ENCODE peak calls at places on chromosomes 12 and 14, in nine cellular contexts. O, V, M, U, W, C, X, F and Q are unnamed samples.
A peak's percentile ranks its signal among the peaks of the same experiment; 100 is the strongest.

GRCh38 chr12:62210422-62210821 is 49.8 kb upstream of the USP15 start:
- ATAC-seq in O (no peak), V (peak; percentile 50), M (peak; percentile 81), U (no peak), W (peak; percentile 71), C (peak; percentile 31), X (peak; percentile 61), F (peak; percentile 69), Q (peak; percentile 47)

GRCh38 chr14:92551066-92551841 is 37.7 kb downstream of the RIN3 start:
- ATAC-seq in O (no peak), V (no peak), M (peak; percentile 15), U (peak; percentile 69), W (peak; percentile 41), C (no peak), X (no peak), F (peak; percentile 27), Q (no peak)

GRCh38 chr12:50765325-50765911 is 1.5 kb downstream of the ATF1 start:
- ATAC-seq in O (peak; percentile 35), V (peak; percentile 45), M (peak; percentile 64), U (peak; percentile 30), W (peak; percentile 39), C (peak; percentile 31), X (peak; percentile 46), F (peak; percentile 60), Q (peak; percentile 26)

GRCh38 chr14:59055439-59056045 is 132.9 kb upstream of the DAAM1 start:
- ATAC-seq in O (peak; percentile 65), V (peak; percentile 90), M (peak; percentile 95), U (no peak), W (peak; percentile 95), C (peak; percentile 81), X (peak; percentile 75), F (peak; percentile 83), Q (peak; percentile 57)

GRCh38 chr12:91226-91625 is 24.7 kb downstream of the IQSEC3 start:
- ATAC-seq in O (no peak), V (no peak), M (no peak), U (no peak), W (no peak), C (no peak), X (no peak), F (no peak), Q (no peak)

GRCh38 chr14:35934499-35934898 is 108.4 kb downstream of the BRMS1L start:
- ATAC-seq in O (no peak), V (no peak), M (no peak), U (no peak), W (no peak), C (no peak), X (no peak), F (no peak), Q (no peak)

GRCh38 chr12:26612203-26612602 is 220.8 kb downstream of the ITPR2 start:
- ATAC-seq in O (no peak), V (no peak), M (no peak), U (no peak), W (no peak), C (no peak), X (no peak), F (no peak), Q (no peak)

GRCh38 chr14:33275879-33276278 is 337.2 kb downstream of the NPAS3 start:
- ATAC-seq in O (no peak), V (no peak), M (no peak), U (no peak), W (no peak), C (no peak), X (no peak), F (no peak), Q (no peak)